ENCODE peak calls at places on chromosomes 1 and 21, in four cellular contexts. F, P, I and S are unnamed samples.

GRCh38 chr21:31078796-31079195 is 40.5 kb upstream of the KRTAP19-8 start:
- DNase-seq in F (no peak), P (no peak), I (no peak), S (no peak)

GRCh38 chr1:114350731-114351445 is 160.1 kb downstream of the TRIM33 start:
- DNase-seq in I (no peak), F (no peak), P (no peak), S (no peak)

GRCh38 chr1:183281039-183281438 is 95.0 kb downstream of the LAMC2 start:
- DNase-seq in I (no peak), P (no peak), F (peak; percentile 56), S (peak; percentile 64)

GRCh38 chr1:3611170-3612019 is at the start of gene MEGF6:
- DNase-seq in P (peak; percentile 58), I (no peak), F (peak; percentile 75), S (peak; percentile 69)

GRCh38 chr1:26786437-26787380 is 1.0 kb upstream of the PIGV start:
- DNase-seq in F (peak; percentile 82), P (no peak), I (peak; percentile 90), S (peak; percentile 71)

GRCh38 chr1:244461254-244462071 is at the start of gene CATSPERE:
- DNase-seq in F (peak; percentile 95), I (peak; percentile 93), P (peak; percentile 87), S (peak; percentile 94)

GRCh38 chr21:33421713-33422393 is 18.6 kb downstream of the IFNGR2 start:
- DNase-seq in F (no peak), P (no peak), I (no peak), S (no peak)

GRCh38 chr21:34630536-34631143 is 15.7 kb upstream of the RCAN1 start:
- DNase-seq in P (peak; percentile 41), F (no peak), I (peak; percentile 20), S (no peak)

GRCh38 chr1:6097824-6098223 is 52.1 kb downstream of the KCNAB2 start:
- DNase-seq in F (peak; percentile 50), I (no peak), P (no peak), S (peak; percentile 39)

GRCh38 chr1:117373932-117374331 is 6.7 kb downstream of the MAN1A2 start:
- DNase-seq in F (no peak), P (no peak), I (no peak), S (no peak)

GRCh38 chr1:160576430-160576829 is 2.9 kb downstream of the CD84 start:
- DNase-seq in P (no peak), I (no peak), F (no peak), S (no peak)

GRCh38 chr1:43963006-43963405 is 6.8 kb upstream of the DPH2 start:
- DNase-seq in F (no peak), I (no peak), P (no peak), S (no peak)

GRCh38 chr21:33449650-33450049 is 30.1 kb downstream of the TMEM50B start:
- DNase-seq in F (no peak), P (no peak), I (no peak), S (no peak)

GRCh38 chr1:164589961-164590507 is 31.1 kb downstream of the PBX1 start:
- DNase-seq in I (no peak), F (no peak), P (no peak), S (no peak)

GRCh38 chr1:112981461-112982233 is 25.7 kb upstream of the SLC16A1 start:
- DNase-seq in I (no peak), F (no peak), P (no peak), S (no peak)

GRCh38 chr1:41783189-41783639 is 135.5 kb downstream of the HIVEP3 start:
- DNase-seq in F (no peak), I (no peak), P (peak; percentile 36), S (no peak)

GRCh38 chr1:73635021-73635420 is 563.0 kb downstream of the LRRIQ3 start:
- DNase-seq in F (no peak), I (no peak), P (no peak), S (no peak)

GRCh38 chr1:234454910-234455309 is 24.1 kb downstream of the TARBP1 start:
- DNase-seq in P (no peak), I (no peak), F (no peak), S (no peak)

GRCh38 chr1:211591980-211592493 is 13.1 kb upstream of the SLC30A1 start:
- DNase-seq in F (no peak), I (no peak), P (peak; percentile 28), S (no peak)

GRCh38 chr1:58575831-58576726 is 973 bp downstream of the TACSTD2 start:
- DNase-seq in P (no peak), I (no peak), F (peak; percentile 51), S (no peak)

GRCh38 chr1:243731301-243731891 is 118.6 kb downstream of the AKT3 start:
- DNase-seq in F (peak; percentile 73), P (no peak), I (no peak), S (no peak)

GRCh38 chr1:2859881-2860430 is 58.5 kb upstream of the TTC34 start:
- DNase-seq in I (no peak), P (no peak), F (peak; percentile 30), S (no peak)

GRCh38 chr21:18529253-18529652 is 125.7 kb upstream of the TMPRSS15 start:
- DNase-seq in P (no peak), I (no peak), F (no peak), S (no peak)

GRCh38 chr1:173470608-173471007 is 6.5 kb upstream of the PRDX6 start:
- DNase-seq in F (no peak), P (no peak), I (no peak), S (no peak)

GRCh38 chr1:156004843-156005593 is 15.7 kb downstream of the SSR2 start:
- DNase-seq in F (no peak), I (no peak), P (no peak), S (no peak)

GRCh38 chr1:214102907-214103306 is 115.1 kb downstream of the PROX1 start:
- DNase-seq in I (no peak), F (no peak), P (peak; percentile 14), S (no peak)

GRCh38 chr21:16058896-16059295 is 329.1 kb downstream of the USP25 start:
- DNase-seq in I (no peak), P (no peak), F (no peak), S (no peak)

GRCh38 chr1:192631749-192632148 is 4.2 kb upstream of the RGS13 start:
- DNase-seq in I (no peak), P (no peak), F (no peak), S (no peak)

GRCh38 chr1:223515416-223515815 is 122.2 kb downstream of the CCDC185 start:
- DNase-seq in P (no peak), F (no peak), I (no peak), S (no peak)

GRCh38 chr1:36529762-36530260 is 47.1 kb upstream of the CSF3R start:
- DNase-seq in F (no peak), I (peak; percentile 23), P (no peak), S (no peak)

GRCh38 chr1:65321879-65322278 is 12.5 kb downstream of the DNAJC6 start:
- DNase-seq in I (no peak), P (no peak), F (no peak), S (no peak)

GRCh38 chr1:215489771-215490566 is 77.1 kb upstream of the KCTD3 start:
- DNase-seq in I (no peak), P (no peak), F (no peak), S (no peak)

GRCh38 chr21:39863111-39863510 is 4.1 kb upstream of the PCP4 start:
- DNase-seq in P (no peak), F (no peak), I (no peak), S (no peak)

GRCh38 chr1:29397256-29397590 is 160.9 kb downstream of the PTPRU start:
- DNase-seq in F (no peak), I (no peak), P (no peak), S (no peak)

GRCh38 chr1:50231209-50231608 is 122.5 kb downstream of the ELAVL4 start:
- DNase-seq in I (no peak), P (no peak), F (no peak), S (no peak)

GRCh38 chr1:227356582-227357228 is 38.4 kb upstream of the CDC42BPA start:
- DNase-seq in P (peak; percentile 63), I (no peak), F (no peak), S (no peak)

GRCh38 chr1:41638086-41639024 is 153.9 kb upstream of the EDN2 start:
- DNase-seq in I (peak; percentile 73), P (no peak), F (no peak), S (no peak)

GRCh38 chr1:205595435-205595834 is 36.4 kb downstream of the ELK4 start:
- DNase-seq in F (no peak), P (no peak), I (peak; percentile 21), S (no peak)

GRCh38 chr1:1244192-1244811 is 2.2 kb downstream of the C1QTNF12 start:
- DNase-seq in I (no peak), F (no peak), P (no peak), S (no peak)
- H3K4me1 ChIP-seq in I (peaks cover 33% of the 10 kb centered on the region), F (no peaks in the 10 kb centered on the region), P (peaks cover 19% of the 10 kb centered on the region), S (no peaks in the 10 kb centered on the region)

GRCh38 chr1:39407889-39408640 is 83.4 kb upstream of the BMP8A start:
- DNase-seq in I (no peak), F (no peak), P (no peak), S (no peak)
- H3K4me1 ChIP-seq in I (peaks cover 77% of the 10 kb centered on the region), F (peaks cover 4% of the 10 kb centered on the region), P (peaks cover 65% of the 10 kb centered on the region), S (peaks cover 60% of the 10 kb centered on the region)

GRCh38 chr1:19465123-19465522 is 20.2 kb downstream of the CAPZB start:
- DNase-seq in F (no peak), P (no peak), I (no peak), S (no peak)
- H3K4me1 ChIP-seq in F (no peaks in the 10 kb centered on the region), P (peaks cover 33% of the 10 kb centered on the region), I (peaks cover 83% of the 10 kb centered on the region), S (peaks cover 64% of the 10 kb centered on the region)

GRCh38 chr1:207027921-207028320 is 4.6 kb downstream of the C1orf116 start:
- DNase-seq in F (no peak), I (no peak), P (no peak), S (no peak)

GRCh38 chr1:207028884-207029283 is 3.7 kb downstream of the C1orf116 start:
- DNase-seq in P (no peak), F (no peak), I (no peak), S (no peak)

GRCh38 chr1:207026177-207026576 is 6.4 kb downstream of the C1orf116 start:
- DNase-seq in I (no peak), P (no peak), F (no peak), S (no peak)

GRCh38 chr1:207025144-207025880 is 7.2 kb downstream of the C1orf116 start:
- DNase-seq in I (no peak), P (no peak), F (no peak), S (no peak)

DNA sequence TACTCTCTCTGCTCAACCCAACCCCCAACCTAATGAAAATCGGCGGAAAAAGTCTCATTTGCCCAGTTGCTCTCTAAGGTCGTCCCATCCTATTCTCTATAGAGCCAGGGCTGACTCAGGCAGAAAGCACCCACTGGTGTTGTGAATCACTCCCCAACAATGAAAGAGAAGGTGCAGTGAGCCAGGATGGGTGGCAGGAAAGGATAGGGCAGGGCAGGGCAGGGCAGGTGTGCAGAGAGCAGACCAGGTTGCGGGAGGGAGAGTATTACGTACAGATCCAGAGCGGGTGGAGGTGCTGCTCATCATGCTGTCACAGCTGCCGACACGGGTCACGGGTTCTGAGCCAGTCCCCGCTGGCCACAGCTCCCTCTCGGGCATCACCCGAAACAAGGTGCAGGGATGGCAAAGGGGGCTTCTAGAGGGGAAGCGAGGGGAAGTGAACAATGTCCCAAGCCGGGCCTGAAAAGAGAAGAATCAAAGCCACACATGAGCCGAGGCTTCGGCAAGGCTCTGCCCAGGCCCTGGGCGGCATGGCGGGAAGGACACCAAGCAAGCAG is 5.3 kb downstream of the C1orf116 start:
- DNase-seq in P (peak; percentile 91), I (no peak), F (no peak), S (no peak)
- H3K4me1 ChIP-seq in P (peaks cover 96% of the 10 kb centered on the region), I (peaks cover 75% of the 10 kb centered on the region), F (no peaks in the 10 kb centered on the region), S (peaks cover 17% of the 10 kb centered on the region)